ENCODE peak calls at places on chromosomes 16 and 17, in six cellular contexts. K is endodermal cell; M is coronary artery; C is dorsolateral prefrontal cortex; O is stomach; F is CD8-positive, alpha-beta memory T cell. L is an unnamed sample.
A peak's percentile ranks its signal among the peaks of the same experiment; 100 is the strongest.

GRCh38 chr16:20906225-20906870 is 5.8 kb downstream of the LYRM1 start:
- DNase-seq in K (no peak), M (no peak), C (no peak), O (no peak), F (no peak), L (peak; percentile 78)

GRCh38 chr16:64615647-64616280 is 506.1 kb downstream of the CDH11 start:
- DNase-seq in K (peak; percentile 89), M (no peak), C (no peak), O (no peak), F (no peak), L (no peak)

GRCh38 chr17:8896641-8897635 is 29.5 kb upstream of the PIK3R6 start:
- DNase-seq in K (peak; percentile 46), M (peak; percentile 46), C (no peak), O (peak; percentile 11), F (no peak), L (peak; percentile 73)

GRCh38 chr17:21539146-21539545 is 153.2 kb upstream of the KCNJ18 start:
- DNase-seq in K (no peak), M (no peak), C (no peak), O (no peak), F (no peak), L (no peak)

GRCh38 chr16:67451061-67451703 is 20.3 kb downstream of the HSD11B2 start:
- DNase-seq in K (no peak), M (no peak), C (no peak), O (no peak), F (no peak), L (peak; percentile 41)

GRCh38 chr17:41016578-41017215 is 7.8 kb upstream of the KRTAP3-1 start:
- DNase-seq in K (no peak), M (no peak), C (no peak), O (no peak), F (no peak), L (no peak)

GRCh38 chr16:50267651-50268050 is 1.3 kb downstream of the ADCY7 start:
- DNase-seq in K (peak; percentile 39), M (no peak), C (no peak), O (no peak), F (peak; percentile 59), L (peak; percentile 58)

GRCh38 chr16:73082608-73083007 is 34.7 kb upstream of the ZFHX3 start:
- DNase-seq in K (no peak), M (no peak), C (no peak), O (no peak), F (no peak), L (peak; percentile 98)

GRCh38 chr17:34980681-34981537 is 597 bp downstream of the LIG3 start:
- DNase-seq in K (peak; percentile 92), M (peak; percentile 84), C (peak; percentile 61), O (peak; percentile 74), F (peak; percentile 82), L (peak; percentile 98)

GRCh38 chr17:64778367-64779290 is 116.5 kb upstream of the SMURF2 start:
- DNase-seq in K (peak; percentile 89), M (no peak), C (no peak), O (peak; percentile 45), F (peak; percentile 60), L (peak; percentile 81)

GRCh38 chr17:64777413-64778101 is 115.5 kb upstream of the SMURF2 start:
- DNase-seq in K (peak; percentile 71), M (no peak), C (peak; percentile 43), O (no peak), F (no peak), L (peak; percentile 69)

GRCh38 chr17:64779344-64780095 is 117.4 kb upstream of the SMURF2 start:
- DNase-seq in K (peak; percentile 81), M (no peak), C (no peak), O (no peak), F (no peak), L (peak; percentile 77)

GRCh38 chr17:64775701-64776570 is 113.8 kb upstream of the SMURF2 start:
- DNase-seq in K (no peak), M (no peak), C (no peak), O (no peak), F (no peak), L (peak; percentile 47)

GRCh38 chr17:64778102-64778366 is 115.9 kb upstream of the SMURF2 start:
- DNase-seq in K (no peak), M (no peak), C (no peak), O (no peak), F (no peak), L (no peak)
- H3K4me3 ChIP-seq in K (no peak overlapping the region), M (peak overlapping the region; percentile 65), C (peak overlapping the region; percentile 54), O (peak overlapping the region; percentile 61), F (no peak overlapping the region), L (no peak overlapping the region)

GRCh38 chr16:27852681-27853080 is 210.8 kb downstream of the GSG1L start:
- DNase-seq in K (no peak), M (no peak), C (no peak), O (no peak), F (no peak), L (no peak)
- H3K4me3 ChIP-seq in K (no peak overlapping the region), M (no peak overlapping the region), C (no peak overlapping the region), O (no peak overlapping the region), F (no peak overlapping the region), L (no peak overlapping the region)

DNA sequence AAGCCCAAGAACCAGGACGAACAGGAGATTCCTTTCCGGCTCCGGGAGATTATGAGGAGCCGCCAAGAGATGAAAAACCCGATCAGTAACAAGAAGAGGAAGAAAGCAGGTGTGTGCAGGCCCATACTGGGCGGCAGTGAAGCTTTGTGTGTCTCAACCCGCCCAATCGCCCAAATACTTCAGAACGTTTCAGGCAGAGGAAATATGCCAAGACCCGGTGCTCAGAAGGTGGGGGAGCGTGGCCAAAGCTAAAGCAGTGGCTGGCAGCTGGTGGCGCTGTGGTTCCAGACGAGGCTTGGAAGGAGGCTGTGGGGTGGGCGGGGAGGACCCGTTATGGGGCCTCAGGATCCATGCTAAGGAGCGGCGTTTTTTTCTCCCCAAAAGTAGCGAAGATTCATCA is 1.2 kb downstream of the CCDC137 start:
- DNase-seq in K (peak; percentile 86), M (no peak), C (no peak), O (no peak), F (no peak), L (no peak)
- H3K4me3 ChIP-seq in K (peak overlapping the region; percentile 96), M (peak overlapping the region; percentile 87), C (peak overlapping the region; percentile 92), O (peak overlapping the region; percentile 99), F (no peak overlapping the region), L (no peak overlapping the region)

GRCh38 chr16:58028168-58028455 is 2.6 kb downstream of the MMP15 start:
- DNase-seq in K (no peak), M (no peak), C (no peak), O (no peak), F (no peak), L (no peak)
- H3K4me3 ChIP-seq in K (peak overlapping the region; percentile 85), M (no peak overlapping the region), C (no peak overlapping the region), O (peak overlapping the region; percentile 95), F (no peak overlapping the region), L (no peak overlapping the region)

DNA sequence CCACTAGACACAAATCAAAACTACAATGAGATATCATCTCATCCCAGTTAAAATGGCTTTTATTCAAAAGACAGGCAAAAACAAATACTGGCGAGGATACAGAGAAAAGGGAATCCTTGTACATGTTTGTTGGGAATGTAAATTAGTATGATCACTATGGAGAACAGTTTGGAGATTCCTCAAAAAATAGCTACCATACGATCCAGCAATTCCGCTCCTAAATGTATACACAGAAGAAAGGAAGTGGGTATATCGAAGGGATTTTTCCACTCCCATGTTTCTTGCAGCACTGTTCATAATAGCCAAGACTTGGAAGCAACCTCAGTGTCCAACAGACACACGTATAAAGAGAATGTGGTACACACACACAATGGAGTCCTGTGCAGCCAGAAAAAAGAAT is 35.3 kb downstream of the KATNIP start:
- DNase-seq in K (no peak), M (no peak), C (no peak), O (no peak), F (no peak), L (no peak)
- H3K4me3 ChIP-seq in K (no peak overlapping the region), M (no peak overlapping the region), C (no peak overlapping the region), O (no peak overlapping the region), F (no peak overlapping the region), L (no peak overlapping the region)

DNA sequence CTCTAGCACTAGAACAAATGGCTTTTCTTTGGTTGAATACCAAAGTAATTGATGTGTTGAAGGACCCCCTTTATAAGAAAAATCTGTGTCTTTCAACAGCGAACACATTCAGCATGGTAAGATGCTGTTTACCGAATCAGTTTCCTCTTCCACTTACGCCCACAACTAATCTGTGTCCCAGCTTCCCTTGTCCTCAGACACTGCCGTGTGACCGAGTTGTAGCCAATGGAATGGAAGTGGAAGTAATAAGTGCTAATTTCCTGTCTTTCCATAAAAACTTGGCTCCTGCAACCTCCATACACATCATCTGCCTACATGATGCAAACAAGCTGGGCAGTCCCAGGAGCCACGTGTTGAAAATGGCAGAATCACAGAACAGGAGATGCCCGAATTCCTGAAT is 10.4 kb downstream of the CDIPT start:
- DNase-seq in K (no peak), M (no peak), C (no peak), O (no peak), F (no peak), L (peak; percentile 54)
- H3K4me3 ChIP-seq in K (no peak overlapping the region), M (no peak overlapping the region), C (no peak overlapping the region), O (no peak overlapping the region), F (no peak overlapping the region), L (no peak overlapping the region)

GRCh38 chr16:1745181-1745899 is 26.0 kb downstream of the NME3 start:
- DNase-seq in K (no peak), M (no peak), C (no peak), O (no peak), F (no peak), L (peak; percentile 98)
- H3K4me3 ChIP-seq in K (no peak overlapping the region), M (no peak overlapping the region), C (no peak overlapping the region), O (no peak overlapping the region), F (no peak overlapping the region), L (peak overlapping the region; percentile 54)

GRCh38 chr17:12020595-12021590 is at the start of gene MAP2K4:
- DNase-seq in K (peak; percentile 100), M (peak; percentile 95), C (peak; percentile 88), O (peak; percentile 94), F (peak; percentile 95), L (peak; percentile 99)

GRCh38 chr17:12024332-12024731 is 3.7 kb downstream of the MAP2K4 start:
- DNase-seq in K (no peak), M (no peak), C (no peak), O (no peak), F (no peak), L (no peak)

GRCh38 chr17:12021604-12022003 is 927 bp downstream of the MAP2K4 start:
- DNase-seq in K (no peak), M (no peak), C (no peak), O (no peak), F (no peak), L (no peak)

GRCh38 chr17:12027658-12028057 is 7.0 kb downstream of the MAP2K4 start:
- DNase-seq in K (no peak), M (no peak), C (no peak), O (no peak), F (no peak), L (no peak)

DNA sequence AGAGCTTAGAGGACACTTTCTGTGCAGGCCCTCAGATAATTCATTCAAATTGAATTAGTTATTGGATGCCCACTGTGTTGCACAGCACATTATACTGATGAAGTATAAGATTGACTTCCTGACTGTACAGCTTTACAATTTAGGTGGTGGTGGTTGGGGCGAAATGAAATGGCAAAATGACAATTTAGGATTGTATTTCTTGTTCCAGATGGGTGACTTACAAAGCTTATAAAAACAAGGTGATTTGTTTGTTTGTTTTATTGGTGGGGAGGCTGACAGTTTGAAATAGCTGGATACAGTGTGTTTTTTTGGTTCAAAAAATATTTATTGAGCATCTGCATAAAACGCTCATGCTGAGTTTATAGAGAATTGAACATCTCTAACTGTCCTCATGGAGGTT is 1.6 kb downstream of the MAP2K4 start:
- DNase-seq in K (no peak), M (no peak), C (no peak), O (no peak), F (no peak), L (no peak)
- H3K4me3 ChIP-seq in K (peak overlapping the region; percentile 92), M (no peak overlapping the region), C (peak overlapping the region; percentile 86), O (peak overlapping the region; percentile 92), F (no peak overlapping the region), L (no peak overlapping the region)

GRCh38 chr17:48615212-48615962 is at the start of gene HOXB8:
- DNase-seq in K (no peak), M (no peak), C (no peak), O (no peak), F (no peak), L (no peak)
- H3K4me3 ChIP-seq in K (no peak within 1 kb of the TSS), M (peak within 1 kb of the TSS; percentile 41), C (no peak within 1 kb of the TSS), O (peak within 1 kb of the TSS; percentile 61), F (no peak within 1 kb of the TSS), L (no peak within 1 kb of the TSS)